ENCODE peak calls at places on chromosomes 1 and 21, in seven cellular contexts. K is H9, Q is IMR-90, U is trophoblast cell, I is neuronal stem cell, D is mesenchymal stem cell, F is H1. J is an unnamed sample.
A peak's percentile ranks its signal among the peaks of the same experiment; 100 is the strongest.

GRCh38 chr1:52520149-52520548 is 32.7 kb downstream of the TUT4 start:
- DNase-seq in D (peak; percentile 40), K (no peak), I (no peak), F (no peak), U (no peak), Q (peak; percentile 86), J (no peak)

GRCh38 chr1:170623171-170623570 is 40.8 kb upstream of the PRRX1 start:
- DNase-seq in K (no peak), I (no peak), U (peak; percentile 83), Q (peak; percentile 95), F (no peak), D (peak; percentile 63), J (peak; percentile 11)

GRCh38 chr21:46205766-46206162 is 21.5 kb upstream of the SPATC1L start:
- DNase-seq in U (no peak), F (no peak), Q (no peak), K (no peak), I (no peak), D (no peak), J (no peak)

GRCh38 chr1:244730153-244730933 is 77.4 kb downstream of the DESI2 start:
- DNase-seq in D (peak; percentile 48), U (peak; percentile 53), K (peak; percentile 51), I (peak; percentile 15), F (no peak), Q (peak; percentile 49), J (peak; percentile 40)

GRCh38 chr1:193462629-193463320 is 276.4 kb upstream of the B3GALT2 start:
- DNase-seq in D (peak; percentile 6), F (no peak), I (peak; percentile 20), U (peak; percentile 46), K (no peak), Q (peak; percentile 21), J (peak; percentile 87)

GRCh38 chr1:231584117-231584516 is 42.5 kb upstream of the DISC1 start:
- DNase-seq in F (no peak), I (no peak), D (peak; percentile 67), Q (peak; percentile 82), U (peak; percentile 41), K (no peak), J (no peak)

GRCh38 chr1:16076003-16076870 is 2.8 kb upstream of the FAM131C start:
- DNase-seq in D (peak; percentile 95), K (no peak), F (no peak), Q (peak; percentile 98), U (peak; percentile 24), I (no peak), J (peak; percentile 54)

GRCh38 chr1:215076312-215076711 is 6.2 kb upstream of the KCNK2 start:
- DNase-seq in K (peak; percentile 66), Q (peak; percentile 62), D (peak; percentile 29), I (no peak), F (no peak), U (peak; percentile 61), J (peak; percentile 84)

GRCh38 chr1:93676424-93676823 is 5.2 kb downstream of the BCAR3 start:
- DNase-seq in F (no peak), Q (no peak), D (no peak), K (peak; percentile 19), U (no peak), I (no peak), J (no peak)

GRCh38 chr1:246647113-246647512 is 77.1 kb upstream of the SCCPDH start:
- DNase-seq in U (peak; percentile 33), Q (peak; percentile 71), F (peak; percentile 58), D (peak; percentile 79), I (no peak), K (peak; percentile 89), J (peak; percentile 92)

GRCh38 chr1:34379911-34380310 is 203.2 kb downstream of the C1orf94 start:
- DNase-seq in F (no peak), I (no peak), U (no peak), Q (no peak), D (no peak), K (no peak), J (peak; percentile 17)

GRCh38 chr21:16082038-16082816 is 352.4 kb downstream of the USP25 start:
- DNase-seq in U (peak; percentile 68), F (no peak), I (no peak), Q (peak; percentile 22), K (no peak), D (peak; percentile 28), J (no peak)

GRCh38 chr1:225480825-225481434 is 53.1 kb upstream of the LBR start:
- DNase-seq in F (no peak), U (peak; percentile 71), D (peak; percentile 28), K (peak; percentile 84), I (no peak), Q (no peak), J (peak; percentile 73)

GRCh38 chr1:230682882-230683610 is 30.9 kb downstream of the AGT start:
- DNase-seq in U (no peak), Q (peak; percentile 86), I (no peak), D (no peak), K (no peak), F (no peak), J (peak; percentile 59)

GRCh38 chr1:214427871-214428277 is 123.5 kb downstream of the PTPN14 start:
- DNase-seq in K (peak; percentile 42), U (no peak), I (no peak), F (no peak), Q (peak; percentile 98), D (peak; percentile 97), J (peak; percentile 60)

GRCh38 chr1:1779691-1780597 is 1.7 kb upstream of the NADK start:
- DNase-seq in K (peak; percentile 79), Q (peak; percentile 34), F (peak; percentile 41), I (no peak), D (peak; percentile 69), U (peak; percentile 46), J (peak; percentile 19)

GRCh38 chr1:192602757-192603156 is 27.2 kb downstream of the RGS1 start:
- DNase-seq in D (no peak), K (no peak), Q (no peak), U (no peak), I (no peak), F (no peak), J (no peak)

GRCh38 chr21:44908908-44909307 is 11.8 kb downstream of the ITGB2 start:
- DNase-seq in K (no peak), D (no peak), Q (no peak), F (no peak), U (no peak), I (no peak), J (no peak)

GRCh38 chr21:44618504-44618903 is 6.6 kb downstream of the KRTAP10-8 start:
- DNase-seq in D (no peak), Q (peak; percentile 14), F (no peak), K (peak; percentile 68), U (no peak), I (no peak), J (peak; percentile 66)

GRCh38 chr1:61293986-61294504 is 211.7 kb downstream of the NFIA start:
- DNase-seq in F (no peak), Q (peak; percentile 24), D (no peak), I (no peak), U (no peak), K (no peak), J (no peak)
- H3K27ac ChIP-seq in F (no peak overlapping the region), Q (no peak overlapping the region), D (no peak overlapping the region), I (no peak overlapping the region), U (no peak overlapping the region), K (no peak overlapping the region), J (no peak overlapping the region)

DNA sequence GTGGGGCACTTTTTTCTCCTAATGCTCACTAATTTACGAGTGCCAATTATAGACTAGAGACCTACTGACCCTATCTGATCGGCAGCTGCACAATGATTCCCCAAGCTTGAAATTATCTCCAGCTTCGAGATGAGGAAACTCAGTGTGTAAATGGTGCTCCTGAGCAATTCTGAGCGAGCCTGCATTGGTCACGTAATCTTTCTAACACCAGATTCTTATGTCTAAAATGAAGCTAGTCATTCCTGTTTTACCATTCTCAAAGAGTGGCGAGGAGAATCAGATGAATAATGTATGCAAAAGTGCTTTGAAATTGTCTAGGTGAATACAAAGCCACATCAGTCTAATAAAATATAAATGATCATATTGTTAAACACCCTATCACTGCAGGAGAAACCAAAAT is 318.1 kb upstream of the FAM78B start:
- DNase-seq in F (no peak), D (no peak), U (peak; percentile 82), Q (no peak), K (no peak), I (no peak), J (no peak)
- H3K4me1 ChIP-seq in F (peaks cover under 1% of the 10 kb centered on the region), D (no peaks in the 10 kb centered on the region), U (no peaks in the 10 kb centered on the region), Q (no peaks in the 10 kb centered on the region), K (no peaks in the 10 kb centered on the region), I (no peaks in the 10 kb centered on the region), J (no peaks in the 10 kb centered on the region)

GRCh38 chr21:14535702-14536101 is 10.4 kb downstream of the SAMSN1 start:
- DNase-seq in I (no peak), D (no peak), F (no peak), Q (no peak), U (peak; percentile 19), K (no peak), J (no peak)
- H3K18ac ChIP-seq in I (no peak overlapping the region), D (no peak overlapping the region), F (no peak overlapping the region), Q (no peak overlapping the region), U (no peak overlapping the region), K (no peak overlapping the region), J (no peak overlapping the region)

GRCh38 chr1:236808564-236809130 is 13.6 kb downstream of the MTR start:
- DNase-seq in F (no peak), U (no peak), K (no peak), D (peak; percentile 42), Q (peak; percentile 21), I (no peak), J (no peak)
- H3K27ac ChIP-seq in F (no peak overlapping the region), U (no peak overlapping the region), K (no peak overlapping the region), D (no peak overlapping the region), Q (no peak overlapping the region), I (no peak overlapping the region), J (no peak overlapping the region)

GRCh38 chr1:10712568-10712967 is 83.9 kb downstream of the CASZ1 start:
- DNase-seq in D (no peak), F (no peak), I (no peak), U (no peak), Q (no peak), K (no peak), J (no peak)

GRCh38 chr1:10716840-10717239 is 79.6 kb downstream of the CASZ1 start:
- DNase-seq in I (no peak), D (no peak), Q (no peak), F (no peak), K (no peak), U (no peak), J (no peak)

GRCh38 chr1:10713614-10714013 is 82.8 kb downstream of the CASZ1 start:
- DNase-seq in I (no peak), F (no peak), U (no peak), K (no peak), Q (no peak), D (no peak), J (no peak)

GRCh38 chr1:10716424-10716823 is 80.0 kb downstream of the CASZ1 start:
- DNase-seq in D (no peak), Q (no peak), U (no peak), I (no peak), F (no peak), K (no peak), J (no peak)

DNA sequence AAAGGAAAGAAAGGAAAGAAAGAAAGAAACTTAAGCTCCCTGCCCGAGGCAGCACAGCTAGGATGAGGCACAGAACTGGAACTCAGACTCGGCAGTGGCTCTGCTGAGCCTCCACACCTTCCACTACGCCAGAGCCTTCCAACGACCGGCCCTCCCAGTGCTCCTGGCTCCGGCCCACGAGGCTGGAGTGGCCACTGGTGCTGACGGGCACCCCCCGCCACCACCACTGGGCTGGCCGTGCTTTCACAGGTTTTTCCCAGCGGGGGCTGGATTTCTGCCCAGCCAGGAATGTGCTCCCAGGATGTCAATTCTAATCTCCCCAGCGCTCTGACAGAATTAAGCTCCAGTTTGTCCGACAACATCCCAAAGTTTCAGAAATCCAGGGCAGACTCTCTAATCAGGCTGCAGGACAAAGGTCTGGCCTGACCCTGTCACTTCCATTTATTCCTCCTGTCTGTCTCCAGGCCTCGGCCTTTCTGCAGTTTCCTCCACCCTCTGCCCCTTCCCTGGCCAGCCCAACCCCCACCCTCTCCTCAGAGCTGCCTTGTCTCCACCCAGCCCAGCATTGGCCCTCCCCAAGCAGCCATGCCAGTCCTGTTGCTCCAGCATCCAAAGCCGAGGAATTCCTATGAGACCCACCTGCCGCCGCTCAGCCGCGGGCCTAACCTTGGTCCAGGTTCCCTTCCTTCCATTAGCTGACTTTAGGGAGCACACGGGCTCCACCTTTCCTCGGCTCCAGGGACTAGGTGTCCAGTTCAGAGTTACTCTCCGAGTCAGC is 81.9 kb downstream of the CASZ1 start:
- DNase-seq in U (no peak), F (no peak), D (no peak), K (no peak), I (peak; percentile 83), Q (no peak), J (no peak)
- H3K4me1 ChIP-seq in U (no peaks in the 10 kb centered on the region), F (peaks cover 24% of the 10 kb centered on the region), D (peaks cover 8% of the 10 kb centered on the region), K (peaks cover 2% of the 10 kb centered on the region), I (peaks cover 44% of the 10 kb centered on the region), Q (no peaks in the 10 kb centered on the region), J (no peaks in the 10 kb centered on the region)

J was measured in mesendoderm.